ENCODE peak calls at places on chromosomes 12 and 14, in six cellular contexts. J, H, R, G, X and D are unnamed samples.

GRCh38 chr14:65776193-65776592 is 363.7 kb downstream of the FUT8 start:
- DNase-seq in J (no peak), H (no peak), R (no peak), G (no peak), X (no peak), D (no peak)

GRCh38 chr14:105508601-105509000 is 17.6 kb downstream of the TEDC1 start:
- DNase-seq in J (no peak), H (no peak), R (no peak), G (no peak), X (no peak), D (no peak)

GRCh38 chr12:42590324-42590934 is 883 bp upstream of the PRICKLE1 start:
- DNase-seq in J (peak; percentile 43), H (peak; percentile 44), R (no peak), G (peak; percentile 23), X (peak; percentile 28), D (peak; percentile 92)

GRCh38 chr12:94157891-94158495 is 9.6 kb downstream of the PLXNC1 start:
- DNase-seq in J (no peak), H (no peak), R (no peak), G (no peak), X (no peak), D (no peak)

GRCh38 chr14:61927521-61927920 is 165.3 kb downstream of the SNAPC1 start:
- DNase-seq in J (no peak), H (no peak), R (no peak), G (peak; percentile 13), X (no peak), D (no peak)

GRCh38 chr12:75953312-75953906 is 78.2 kb downstream of the PHLDA1 start:
- DNase-seq in J (no peak), H (peak; percentile 41), R (no peak), G (no peak), X (peak; percentile 72), D (no peak)

GRCh38 chr14:65042731-65043372 is 56.2 kb downstream of the FNTB start:
- DNase-seq in J (no peak), H (no peak), R (no peak), G (no peak), X (no peak), D (no peak)

GRCh38 chr12:11673666-11674464 is 24.4 kb downstream of the ETV6 start:
- DNase-seq in J (peak; percentile 29), H (no peak), R (no peak), G (no peak), X (no peak), D (no peak)

GRCh38 chr14:92473261-92473946 is 40.2 kb upstream of the RIN3 start:
- DNase-seq in J (peak; percentile 50), H (peak; percentile 15), R (no peak), G (no peak), X (peak; percentile 38), D (no peak)

GRCh38 chr14:100386846-100387245 is 63.7 kb downstream of the SLC25A47 start:
- DNase-seq in J (no peak), H (no peak), R (no peak), G (no peak), X (no peak), D (no peak)

GRCh38 chr12:127169321-127170270 is 1097.4 kb upstream of the TMEM132C start:
- DNase-seq in J (no peak), H (no peak), R (no peak), G (no peak), X (no peak), D (no peak)

GRCh38 chr12:20305470-20305869 is 62.9 kb upstream of the PDE3A start:
- DNase-seq in J (no peak), H (no peak), R (no peak), G (no peak), X (no peak), D (no peak)

GRCh38 chr12:5204271-5204670 is 160.6 kb downstream of the KCNA5 start:
- DNase-seq in J (no peak), H (no peak), R (no peak), G (no peak), X (no peak), D (no peak)

GRCh38 chr12:68565391-68565903 is 45.3 kb upstream of the RAP1B start:
- DNase-seq in J (peak; percentile 35), H (no peak), R (no peak), G (no peak), X (no peak), D (no peak)

DNA sequence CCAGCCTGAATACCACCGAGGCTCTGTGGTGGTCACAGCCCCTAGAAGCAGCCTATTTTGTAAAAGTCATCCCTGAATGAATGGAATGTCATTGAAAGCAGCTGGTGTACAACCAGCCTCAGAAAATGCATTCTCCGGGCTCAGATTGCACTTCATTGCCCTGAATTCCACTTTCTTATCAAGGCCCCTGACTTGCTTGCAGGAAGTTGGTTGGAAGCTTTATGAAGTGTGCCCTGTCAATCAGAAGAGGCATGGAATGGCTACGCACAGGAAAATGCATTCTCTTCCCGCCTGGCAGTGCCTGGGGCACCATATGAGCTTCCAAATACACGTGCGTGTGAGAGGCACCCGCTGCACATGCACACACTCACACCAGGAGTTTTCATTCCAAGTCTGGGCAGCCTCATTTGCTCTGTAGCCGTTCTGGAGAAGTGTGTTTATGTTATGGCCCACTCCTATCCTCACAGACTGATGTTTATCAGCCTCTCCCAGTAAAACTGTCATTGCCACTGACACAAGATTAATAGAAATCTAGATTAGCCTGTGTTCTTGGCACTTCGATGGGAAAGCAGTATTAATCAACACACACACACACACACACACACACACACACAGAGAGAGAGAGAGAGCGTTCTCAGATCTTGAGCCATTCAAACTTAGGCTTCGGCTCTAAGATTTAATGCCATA is 63.9 kb downstream of the NUAK1 start:
- DNase-seq in J (peak; percentile 69), H (no peak), R (no peak), G (no peak), X (no peak), D (peak; percentile 45)
- TF ChIP-seq POLR2A in J (no peak), H (no peak), R (no peak), G (no peak), X (no peak), D (no peak)

GRCh38 chr14:24232121-24232644 is at the start of gene NEDD8:
- DNase-seq in J (peak; percentile 96), H (peak; percentile 94), R (peak; percentile 98), G (peak; percentile 30), X (peak; percentile 92), D (peak; percentile 99)
- TF ChIP-seq POLR2A in J (peak; percentile 41), H (no peak), R (no peak), G (peak; percentile 44), X (peak; percentile 73), D (peak; percentile 68)

DNA sequence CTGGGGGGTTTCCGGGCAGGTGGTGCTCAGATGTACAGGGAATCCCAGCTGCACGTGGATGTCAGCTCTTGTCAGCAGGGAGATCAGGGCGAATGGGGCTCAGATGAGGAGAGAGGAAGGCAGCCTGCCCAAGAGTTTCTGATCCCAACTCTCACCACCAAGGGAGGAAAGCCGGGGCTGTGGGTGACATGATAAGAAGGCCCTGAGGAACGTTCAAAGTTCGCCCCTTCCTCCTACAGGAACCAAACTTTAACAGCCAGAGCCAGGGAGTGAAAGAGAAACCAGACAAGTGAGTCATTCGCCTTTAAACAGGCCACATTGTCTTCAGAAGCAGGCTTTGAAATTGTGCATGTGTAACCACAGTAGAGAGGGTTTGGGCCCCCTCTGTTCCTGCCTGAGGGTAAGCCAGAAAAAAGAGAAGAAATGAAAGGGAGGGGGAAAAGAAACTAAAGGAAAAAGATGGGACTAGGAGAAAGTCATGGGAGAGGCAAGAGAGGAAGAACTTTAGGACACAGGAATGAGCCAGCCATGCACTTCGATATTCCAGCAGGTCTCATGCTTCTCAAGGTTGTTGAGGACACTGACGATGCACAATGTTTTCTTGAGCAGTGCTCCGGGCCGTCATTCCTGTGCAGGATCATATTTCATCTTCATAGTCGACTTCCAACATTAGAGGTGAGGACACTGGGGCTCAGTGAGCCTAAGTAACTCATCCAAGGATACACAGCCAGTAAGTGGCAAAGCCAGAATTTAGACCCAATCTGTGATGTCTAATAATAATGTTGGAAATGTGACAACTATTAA is 691.4 kb upstream of the TBX3 start:
- DNase-seq in J (no peak), H (no peak), R (no peak), G (peak; percentile 35), X (no peak), D (peak; percentile 45)
- TF ChIP-seq POLR2A in J (no peak), H (no peak), R (no peak), G (no peak), X (no peak), D (no peak)

DNA sequence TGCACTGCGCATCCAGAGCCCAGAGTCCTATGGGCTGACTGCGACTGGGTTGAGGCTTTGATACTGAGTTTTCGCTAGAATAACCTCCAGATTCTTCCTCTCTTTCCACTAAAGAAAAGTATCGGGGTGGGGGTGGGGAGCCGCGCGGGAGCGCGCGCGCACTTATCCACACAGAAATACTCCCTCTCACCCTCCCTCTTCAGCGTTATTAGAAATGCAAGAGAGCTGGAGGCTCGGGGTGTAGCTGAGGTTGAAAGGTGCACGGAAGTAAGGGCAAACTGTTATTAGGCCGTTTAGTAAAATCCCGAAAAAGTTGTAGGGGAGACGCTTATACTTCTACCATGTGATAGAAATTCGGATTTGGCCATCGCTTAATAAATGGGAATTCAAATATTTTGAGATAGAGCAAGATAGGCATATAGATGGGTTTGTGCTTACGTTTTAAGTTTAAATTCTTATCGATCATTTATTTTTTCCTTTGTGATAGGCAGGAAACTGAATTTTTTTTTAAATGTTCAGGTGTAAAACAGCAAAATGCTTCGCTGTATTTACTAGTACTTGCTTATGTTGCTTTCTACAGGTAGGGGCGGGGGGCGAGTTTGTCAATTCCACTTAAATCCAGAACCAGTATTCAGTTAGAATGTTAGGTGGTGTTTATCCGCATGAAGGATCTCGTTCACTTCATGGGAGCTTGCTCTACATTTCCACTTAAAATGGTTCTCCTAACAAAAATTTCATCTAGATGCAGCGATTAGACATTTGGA is 1.1 kb downstream of the ARHGAP5 start:
- DNase-seq in J (peak; percentile 29), H (peak; percentile 71), R (no peak), G (no peak), X (peak; percentile 21), D (peak; percentile 95)
- TF ChIP-seq POLR2A in J (no peak), H (no peak), R (no peak), G (no peak), X (no peak), D (no peak)

DNA sequence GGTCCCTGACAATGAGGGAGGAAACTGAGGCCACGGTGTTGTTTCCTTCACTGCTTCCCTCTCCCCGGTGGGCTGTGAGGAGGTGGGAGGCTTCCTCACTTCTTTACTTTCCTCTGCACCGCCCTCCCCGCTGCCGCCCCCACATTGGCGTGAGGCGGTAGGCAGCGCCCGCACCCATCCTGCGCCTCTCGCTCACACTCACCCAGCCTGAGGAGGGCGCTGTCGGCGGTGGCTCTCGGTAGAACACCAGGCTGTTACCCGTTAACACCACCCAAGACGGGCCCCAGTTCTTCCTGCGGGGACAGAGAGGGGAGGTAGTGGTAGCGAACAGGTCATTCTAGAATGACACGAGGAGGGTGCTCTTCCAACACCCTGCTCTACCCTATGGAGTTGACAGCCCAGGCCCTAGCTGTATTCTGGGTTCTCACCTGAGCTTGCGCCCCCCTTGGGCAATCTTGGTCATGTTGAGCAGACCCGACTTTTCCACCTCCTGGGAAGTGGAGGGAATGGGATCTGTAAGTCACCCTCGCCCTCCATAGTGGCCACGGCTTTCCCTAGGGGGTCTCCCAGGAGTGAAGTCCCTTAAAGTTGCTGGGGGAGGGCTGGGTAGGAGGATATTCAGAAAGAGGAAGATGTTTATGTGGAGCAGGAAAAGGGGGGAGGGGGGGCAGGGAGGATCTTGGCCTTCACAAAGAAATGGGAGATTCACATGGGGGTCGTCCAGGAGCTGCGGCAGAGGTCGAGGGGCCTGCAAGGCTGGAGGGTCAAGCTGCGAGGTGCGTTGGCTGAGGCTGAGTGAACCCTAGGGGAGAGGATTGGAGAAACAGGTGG is 3.3 kb downstream of the ARHGAP9 start:
- DNase-seq in J (no peak), H (peak; percentile 40), R (no peak), G (no peak), X (no peak), D (no peak)
- TF ChIP-seq POLR2A in J (no peak), H (no peak), R (no peak), G (no peak), X (no peak), D (no peak)